ENCODE peak calls at places on chromosomes 3 and 15, in six cellular contexts. N is GM23248, O is adipocyte, P is SK-N-SH, V is fibroblast of lung, Y is H9. G is an unnamed sample. For H3K4me1 and H3K9me3, the result is how much of the 10 kb centered on the place peaks cover.

GRCh38 chr3:177211503-177212277 is 14.4 kb upstream of the TBL1XR1 start:
- DNase-seq in N (no peak), O (no peak), V (no peak), P (no peak), Y (no peak), G (no peak)

GRCh38 chr15:60070838-60071493 is 66.9 kb downstream of the FOXB1 start:
- DNase-seq in O (peak), V (peak), N (peak), Y (no peak), P (no peak), G (no peak)

GRCh38 chr3:104359546-104359945 is 1007.2 kb upstream of the ALCAM start:
- DNase-seq in Y (no peak), O (peak), P (no peak), N (peak), V (peak), G (peak)

GRCh38 chr3:85691196-85691595 is 732.4 kb downstream of the CADM2 start:
- DNase-seq in V (no peak), Y (no peak), P (no peak), O (no peak), N (no peak), G (no peak)

GRCh38 chr15:73862276-73862675 is 11.1 kb upstream of the TBC1D21 start:
- DNase-seq in P (no peak), V (no peak), O (no peak), N (no peak), Y (peak), G (no peak)

GRCh38 chr15:58447244-58448010 is 15.6 kb downstream of the LIPC start:
- DNase-seq in N (peak), Y (no peak), O (no peak), P (no peak), V (peak), G (no peak)

GRCh38 chr3:38637906-38638305 is 11.6 kb downstream of the SCN5A start:
- DNase-seq in Y (peak), O (no peak), V (no peak), N (no peak), P (no peak), G (peak)

GRCh38 chr3:66335671-66336070 is 114.9 kb downstream of the SLC25A26 start:
- DNase-seq in V (no peak), Y (no peak), P (no peak), O (no peak), N (no peak), G (no peak)

GRCh38 chr3:186413615-186414415 is 51.8 kb upstream of the DGKG start:
- DNase-seq in P (peak), V (peak), N (peak), O (peak), Y (peak), G (peak)

GRCh38 chr15:69321041-69321554 is 22.4 kb downstream of the PAQR5 start:
- DNase-seq in Y (no peak), N (no peak), V (no peak), O (no peak), P (peak), G (no peak)

GRCh38 chr15:50058231-50058630 is 60.8 kb downstream of the ATP8B4 start:
- DNase-seq in V (peak), N (peak), Y (no peak), P (no peak), O (peak), G (no peak)

GRCh38 chr3:178289544-178290160 is 246.6 kb upstream of the KCNMB2 start:
- DNase-seq in O (no peak), N (no peak), Y (no peak), V (no peak), P (no peak), G (no peak)

GRCh38 chr3:112170046-112170445 is 37.0 kb upstream of the GCSAM start:
- DNase-seq in V (no peak), O (no peak), N (no peak), Y (no peak), P (no peak), G (no peak)

GRCh38 chr3:185859294-185859972 is 34.6 kb upstream of the IGF2BP2 start:
- DNase-seq in O (no peak), P (no peak), V (no peak), Y (no peak), N (no peak), G (no peak)

GRCh38 chr15:39364721-39365120 is 216.2 kb upstream of the THBS1 start:
- DNase-seq in Y (no peak), V (no peak), P (no peak), N (peak), O (no peak), G (no peak)
- H3K4me1 ChIP-seq in Y (under half), V (under half), P (under half), N (half or more), O (under half), G (under half)

GRCh38 chr15:79027532-79028410 is 62.8 kb downstream of the RASGRF1 start:
- DNase-seq in O (no peak), N (no peak), P (no peak), Y (no peak), V (no peak), G (no peak)

GRCh38 chr15:79025802-79026201 is 64.8 kb downstream of the RASGRF1 start:
- DNase-seq in N (no peak), Y (no peak), P (no peak), V (no peak), O (no peak), G (no peak)

GRCh38 chr15:79023918-79024317 is 66.7 kb downstream of the RASGRF1 start:
- DNase-seq in P (no peak), N (no peak), Y (no peak), V (no peak), O (no peak), G (no peak)

GRCh38 chr15:79023546-79023890 is 67.1 kb downstream of the RASGRF1 start:
- DNase-seq in O (no peak), Y (no peak), P (no peak), V (no peak), N (no peak), G (no peak)

DNA sequence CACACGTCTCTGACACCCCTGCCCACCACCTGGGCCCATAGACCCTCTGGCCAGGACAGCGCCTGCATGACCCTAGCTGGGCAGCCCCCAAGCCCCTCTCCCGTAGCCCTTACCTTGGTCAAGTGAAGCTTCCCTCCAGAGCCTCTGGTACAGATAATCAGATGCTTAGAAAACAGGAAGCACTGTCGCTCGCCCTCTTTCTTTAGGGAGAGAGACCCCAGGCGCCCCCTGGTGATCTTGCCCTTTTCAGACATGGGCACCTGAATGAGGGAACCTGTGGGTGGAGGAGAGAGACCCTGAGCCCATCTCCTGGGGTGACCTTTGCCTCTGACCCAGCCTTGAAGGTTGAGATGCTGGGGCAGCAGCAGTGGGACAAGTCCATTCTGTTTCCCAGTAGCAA is 65.4 kb downstream of the RASGRF1 start:
- DNase-seq in O (no peak), P (peak), N (no peak), Y (no peak), V (no peak), G (no peak)
- H3K9ac ChIP-seq in O (no peak), P (no peak), N (no peak), Y (no peak), V (no peak), G (no peak)

GRCh38 chr15:62269504-62269903 is 104.4 kb upstream of the C2CD4B start:
- DNase-seq in V (no peak), P (no peak), O (no peak), Y (no peak), N (peak), G (no peak)
- H3K9me3 ChIP-seq in V (under half), P (under half), O (half or more), Y (under half), N (under half), G (under half)

GRCh38 chr15:101201411-101202174 is 50.3 kb downstream of the CHSY1 start:
- DNase-seq in N (peak), P (peak), Y (peak), V (peak), O (peak), G (peak)
- H3K4me1 ChIP-seq in N (half or more), P (under half), Y (under half), V (under half), O (under half), G (under half)

DNA sequence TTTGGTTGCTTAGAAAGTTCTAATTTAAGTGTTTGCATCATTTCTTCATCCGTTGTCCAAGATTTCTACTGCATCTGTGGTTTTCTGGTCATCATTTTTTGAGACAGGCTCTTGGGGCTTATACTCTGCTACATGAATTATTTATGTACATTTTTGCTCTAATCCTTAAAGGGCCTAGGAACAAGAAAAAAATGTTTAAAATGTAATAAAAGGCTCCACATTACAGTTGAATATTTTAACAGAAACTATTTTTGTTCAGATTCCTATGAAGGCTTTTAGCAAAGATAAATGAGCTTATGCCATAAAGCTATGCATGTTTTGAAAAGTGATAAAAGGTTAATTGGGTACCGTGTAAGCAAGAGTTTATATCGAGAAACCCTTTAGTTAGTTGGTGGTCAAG is 563.8 kb upstream of the NAALADL2 start:
- DNase-seq in V (peak), N (no peak), P (no peak), O (peak), Y (no peak), G (no peak)
- H3K9ac ChIP-seq in V (no peak), N (no peak), P (no peak), O (no peak), Y (no peak), G (no peak)